ENCODE peak calls at places on chromosomes 7 and 10, in four cellular contexts. M, O, J and B are unnamed samples.

GRCh38 chr10:126729314-126729871 is 58.9 kb upstream of the C10orf90 start:
- DNase-seq in O (no peak), J (no peak), M (no peak), B (no peak)

GRCh38 chr7:101507791-101508252 is 121.3 kb downstream of the MYL10 start:
- DNase-seq in M (no peak), O (peak), J (no peak), B (peak)

GRCh38 chr7:13882051-13882450 is 107.4 kb downstream of the ETV1 start:
- DNase-seq in J (no peak), O (no peak), M (no peak), B (peak)

GRCh38 chr10:4663162-4663992 is 162.6 kb upstream of the AKR1E2 start:
- DNase-seq in M (peak), O (peak), J (peak), B (no peak)

GRCh38 chr10:75288140-75288711 is 52.5 kb upstream of the COMTD1 start:
- DNase-seq in J (no peak), O (no peak), M (no peak), B (no peak)

GRCh38 chr7:35908305-35909223 is 107.7 kb downstream of the SEPTIN7 start:
- DNase-seq in J (no peak), M (no peak), O (no peak), B (no peak)

GRCh38 chr7:26151953-26152781 is at the start of gene NFE2L3:
- DNase-seq in O (peak), M (no peak), J (peak), B (no peak)

GRCh38 chr7:14973712-14974428 is 71.3 kb upstream of the DGKB start:
- DNase-seq in O (no peak), M (no peak), J (no peak), B (no peak)

GRCh38 chr7:53191296-53191695 is 155.9 kb downstream of the POM121L12 start:
- DNase-seq in J (no peak), M (no peak), O (no peak), B (no peak)

GRCh38 chr10:25068152-25069058 is 52.0 kb downstream of the THNSL1 start:
- DNase-seq in J (no peak), M (no peak), O (no peak), B (no peak)

GRCh38 chr7:610531-611280 is 91.1 kb upstream of the PDGFA start:
- DNase-seq in J (no peak), M (no peak), O (no peak), B (no peak)

GRCh38 chr10:132690401-132690800 is 95.5 kb downstream of the NKX6-2 start:
- DNase-seq in O (no peak), J (no peak), M (no peak), B (no peak)

GRCh38 chr10:24784061-24784460 is 60.4 kb upstream of the ARHGAP21 start:
- DNase-seq in J (no peak), O (no peak), M (no peak), B (no peak)

GRCh38 chr10:5589963-5590511 is 65.3 kb downstream of the CALML3 start:
- DNase-seq in O (no peak), M (no peak), J (no peak), B (no peak)

GRCh38 chr10:74909665-74910064 is 83.3 kb downstream of the KAT6B start:
- DNase-seq in M (no peak), J (no peak), O (no peak), B (no peak)

GRCh38 chr7:91266931-91267557 is 2.8 kb downstream of the FZD1 start:
- DNase-seq in M (no peak), O (peak), J (no peak), B (no peak)

GRCh38 chr10:120981601-120982381 is 130.6 kb downstream of the WDR11 start:
- DNase-seq in O (no peak), M (no peak), J (no peak), B (no peak)

GRCh38 chr10:10677479-10677878 is 340.2 kb upstream of the CELF2 start:
- DNase-seq in J (peak), O (peak), M (peak), B (no peak)
- H3K27ac ChIP-seq in J (no peak), O (no peak), M (no peak), B (no peak)

DNA sequence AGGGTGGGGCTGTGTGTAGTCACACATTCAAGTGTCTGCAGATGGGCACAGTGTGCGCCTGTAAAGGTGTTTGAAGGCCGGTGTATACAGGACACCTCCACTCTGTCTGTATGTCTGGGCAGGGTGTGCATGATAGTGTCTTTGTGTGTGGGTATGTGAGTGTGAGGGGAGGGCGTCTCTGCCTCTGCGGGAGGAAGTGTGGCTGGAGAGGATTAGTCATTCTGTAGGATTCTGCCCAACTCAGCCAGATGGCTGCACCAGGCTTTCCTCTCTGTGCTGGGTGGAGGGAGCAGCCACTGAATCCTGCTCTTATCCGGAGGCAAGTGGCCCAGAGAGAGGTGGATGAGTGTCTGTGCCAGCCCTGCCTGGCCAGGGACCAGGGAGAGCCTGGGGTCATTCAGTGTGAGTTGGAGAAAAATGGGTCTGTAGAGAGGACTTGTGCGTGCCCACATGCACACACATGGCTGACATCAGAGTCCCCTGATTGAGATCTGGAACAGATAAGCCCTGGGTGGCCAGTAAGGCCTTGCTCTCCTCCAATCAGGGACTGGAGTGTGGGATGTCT is 1.7 kb downstream of the SFXN3 start:
- DNase-seq in M (no peak), J (peak), O (no peak), B (no peak)
- TF ChIP-seq POLR2AphosphoS5 in M (no peak), J (peak), O (no peak), B (no peak)

GRCh38 chr10:114279289-114279688 is 40.2 kb downstream of the VWA2 start:
- DNase-seq in J (no peak), M (no peak), O (no peak), B (no peak)

GRCh38 chr10:114282526-114282925 is 43.5 kb downstream of the VWA2 start:
- DNase-seq in M (no peak), O (no peak), J (no peak), B (no peak)

GRCh38 chr10:114279886-114280644 is 41.0 kb downstream of the VWA2 start:
- DNase-seq in J (peak), M (no peak), O (peak), B (no peak)

GRCh38 chr10:114281461-114281860 is 42.4 kb downstream of the VWA2 start:
- DNase-seq in M (no peak), O (no peak), J (no peak), B (no peak)

DNA sequence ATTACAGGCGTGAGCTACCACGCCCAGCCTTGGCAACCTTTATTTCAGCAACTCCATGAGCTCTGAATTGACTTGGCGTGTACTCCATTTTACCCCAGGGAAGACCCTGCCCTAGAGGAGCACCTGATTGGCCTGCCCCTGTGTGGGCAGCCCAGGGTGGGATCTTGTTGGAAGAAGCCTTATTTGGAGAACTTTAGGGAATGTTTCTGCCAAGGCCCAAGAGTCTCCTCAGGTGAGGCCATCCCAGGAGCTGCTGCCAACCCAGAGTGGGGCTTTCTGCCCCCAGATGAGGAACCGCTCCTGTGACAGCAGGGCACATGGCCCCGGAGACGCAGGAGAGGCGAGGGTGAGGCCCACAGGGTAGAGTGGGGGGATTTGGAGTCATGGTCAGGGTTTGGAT is 42.0 kb downstream of the VWA2 start:
- DNase-seq in M (no peak), J (no peak), O (no peak), B (no peak)
- H3K4me3 ChIP-seq in M (no peak), J (no peak), O (no peak), B (no peak)

GRCh38 chr10:58919927-58920654 is 256.4 kb upstream of the PHYHIPL start:
- DNase-seq in J (no peak), O (no peak), M (no peak), B (no peak)
- H3K27ac ChIP-seq in J (no peak), O (no peak), M (no peak), B (no peak)

DNA sequence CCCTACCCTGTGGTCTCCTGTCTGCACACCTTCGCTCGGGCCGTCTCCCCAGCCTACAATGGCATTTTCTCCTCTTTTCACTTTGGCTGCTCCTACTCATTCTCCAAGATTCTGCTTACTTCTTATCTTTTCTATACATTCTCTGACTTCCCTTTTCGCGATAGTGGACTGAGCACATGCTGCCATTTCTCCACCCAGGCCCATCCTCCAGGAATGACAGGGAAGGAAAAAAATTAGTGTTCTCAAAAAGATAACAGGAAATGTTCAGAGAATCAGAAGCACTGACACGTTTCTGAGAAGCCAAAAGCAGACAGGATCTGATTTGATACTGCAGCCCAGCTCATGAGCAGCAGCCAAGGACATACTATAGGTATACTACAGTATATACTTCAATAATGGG is 6.4 kb upstream of the ANXA11 start:
- DNase-seq in O (no peak), M (no peak), J (no peak), B (no peak)
- TF ChIP-seq POLR2AphosphoS5 in O (no peak), M (no peak), J (no peak), B (no peak)

GRCh38 chr10:102111276-102111675 is 8.9 kb downstream of the LDB1 start:
- DNase-seq in M (no peak), O (no peak), J (no peak), B (no peak)

GRCh38 chr10:102113956-102114857 is 6.0 kb downstream of the LDB1 start:
- DNase-seq in O (no peak), M (no peak), J (peak), B (no peak)

GRCh38 chr10:102113261-102113955 is 6.8 kb downstream of the LDB1 start:
- DNase-seq in O (peak), M (no peak), J (no peak), B (no peak)

GRCh38 chr10:102114861-102115618 is 5.1 kb downstream of the LDB1 start:
- DNase-seq in O (peak), J (peak), M (no peak), B (no peak)

DNA sequence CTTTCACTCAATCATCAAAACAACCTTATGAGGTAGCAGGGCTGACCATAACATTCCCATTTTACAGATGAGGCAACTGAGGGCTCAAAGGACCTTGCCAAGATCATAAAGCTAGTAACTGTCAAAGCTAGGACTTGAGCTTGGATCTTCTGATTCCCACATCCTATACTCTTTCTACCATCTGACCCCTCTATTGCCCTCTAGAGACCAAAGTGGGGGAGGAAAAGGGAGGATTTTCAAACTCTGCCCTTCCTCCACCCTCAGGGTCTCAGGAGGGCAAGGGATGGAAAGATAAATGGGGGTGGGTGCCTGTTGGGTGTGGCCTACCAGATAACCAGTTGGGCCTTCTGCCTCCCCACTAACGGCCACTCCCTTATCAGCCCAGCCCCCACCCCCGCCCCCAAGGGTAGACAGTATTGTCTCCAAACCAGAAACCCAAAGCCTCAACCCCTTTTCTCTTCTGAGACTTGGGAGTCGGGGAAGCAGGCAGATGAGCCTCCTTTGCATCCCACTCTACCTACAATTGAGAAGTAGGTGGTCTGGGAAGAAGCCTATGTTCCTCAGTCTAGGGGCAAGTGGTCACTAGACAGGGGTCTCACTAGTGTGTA is 7.9 kb downstream of the LDB1 start:
- DNase-seq in M (no peak), J (no peak), O (no peak), B (no peak)
- H3K4me3 ChIP-seq in M (peak), J (peak), O (no peak), B (no peak)

DNA sequence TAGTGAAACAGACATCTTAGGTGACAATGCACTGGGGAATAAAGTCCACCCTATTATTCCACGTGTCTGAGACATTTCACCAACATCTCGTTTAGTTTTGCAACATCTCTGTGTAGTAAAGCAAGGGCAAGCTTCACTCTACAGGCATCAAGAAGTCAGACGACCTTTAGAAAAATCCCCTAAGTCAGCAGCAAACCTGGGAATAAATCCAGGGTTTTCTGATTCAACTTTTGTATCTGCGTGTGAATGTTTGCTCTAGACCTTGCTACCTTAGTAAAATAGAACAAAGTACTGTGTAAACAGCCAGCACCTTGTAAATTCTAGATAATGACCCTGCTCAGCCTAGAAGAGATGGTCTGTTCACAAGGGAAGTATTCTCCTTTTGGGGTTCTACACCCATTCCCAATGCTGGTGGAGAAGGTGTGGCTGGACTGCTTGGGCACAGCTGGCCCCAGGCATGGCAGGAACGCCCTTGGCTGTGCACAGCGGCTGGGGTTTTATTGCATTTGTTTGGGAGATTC is 38.4 kb upstream of the GALNTL5 start:
- DNase-seq in J (no peak), M (no peak), O (peak), B (no peak)
- H3K27ac ChIP-seq in J (peak), M (no peak), O (peak), B (no peak)

DNA sequence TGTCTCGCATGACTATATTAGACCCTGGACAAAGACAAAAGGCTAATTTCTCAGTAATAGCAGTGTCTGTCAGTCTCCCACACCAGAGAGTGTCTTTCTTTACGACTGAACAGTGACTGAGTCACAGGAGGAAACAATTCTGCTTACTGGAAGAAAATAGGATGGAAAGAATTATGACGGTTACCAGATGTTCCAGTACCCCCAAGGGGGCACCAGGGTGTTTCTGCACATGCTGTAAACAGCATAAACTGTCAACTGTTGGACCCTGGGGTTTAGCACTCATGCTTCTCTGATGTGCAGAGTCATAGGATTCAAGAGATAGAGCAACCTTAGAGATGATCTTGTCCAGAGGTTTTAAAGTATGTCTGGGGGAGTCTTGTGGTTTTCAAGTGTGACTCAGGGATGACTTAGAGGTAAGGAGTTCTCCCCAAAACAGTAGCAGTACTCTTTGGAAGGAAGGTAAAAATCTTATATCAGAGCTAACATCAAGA is 291.7 kb downstream of the THSD7A start:
- DNase-seq in M (no peak), J (no peak), O (no peak), B (no peak)
- TF ChIP-seq POLR2AphosphoS5 in M (no peak), J (no peak), O (no peak), B (no peak)

GRCh38 chr10:50531388-50532077 is 92.2 kb downstream of the SGMS1 start:
- DNase-seq in J (no peak), M (no peak), O (no peak), B (no peak)

GRCh38 chr10:50526185-50526584 is 97.6 kb downstream of the SGMS1 start:
- DNase-seq in O (no peak), J (no peak), M (no peak), B (no peak)

GRCh38 chr10:50528206-50528605 is 95.5 kb downstream of the SGMS1 start:
- DNase-seq in J (no peak), O (no peak), M (no peak), B (no peak)

GRCh38 chr10:50529660-50530059 is 94.1 kb downstream of the SGMS1 start:
- DNase-seq in J (no peak), O (no peak), M (no peak), B (no peak)

DNA sequence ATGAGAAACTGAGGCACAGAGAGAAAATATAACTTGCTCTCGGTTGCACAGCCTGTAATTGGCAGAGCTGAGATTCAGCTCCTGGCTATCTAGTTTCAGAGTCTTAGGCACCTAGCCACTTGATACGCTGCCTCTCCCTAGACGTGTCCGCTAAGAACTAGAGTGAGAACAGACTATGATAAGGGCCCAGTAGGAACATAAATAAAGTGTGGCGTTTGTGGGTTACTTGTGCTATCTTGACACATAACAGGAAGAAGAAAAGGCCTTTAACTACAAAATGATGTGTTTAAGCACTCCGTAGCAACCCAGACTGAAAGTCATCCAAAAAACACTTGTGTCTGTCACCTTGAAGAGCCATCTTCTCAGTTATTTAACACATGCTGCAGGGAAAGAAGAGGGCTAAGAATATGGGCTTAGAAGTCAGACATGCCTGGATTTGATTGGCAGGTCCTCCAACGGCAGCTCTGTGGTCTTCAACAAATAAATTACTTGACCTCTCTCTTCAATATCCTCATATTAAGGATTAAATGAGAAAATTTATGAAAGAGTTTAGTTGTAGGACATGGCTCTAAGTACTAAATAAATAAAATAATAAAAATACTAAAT is 96.2 kb downstream of the SGMS1 start:
- DNase-seq in M (no peak), O (no peak), J (no peak), B (no peak)
- H3K4me3 ChIP-seq in M (no peak), O (no peak), J (no peak), B (no peak)

DNA sequence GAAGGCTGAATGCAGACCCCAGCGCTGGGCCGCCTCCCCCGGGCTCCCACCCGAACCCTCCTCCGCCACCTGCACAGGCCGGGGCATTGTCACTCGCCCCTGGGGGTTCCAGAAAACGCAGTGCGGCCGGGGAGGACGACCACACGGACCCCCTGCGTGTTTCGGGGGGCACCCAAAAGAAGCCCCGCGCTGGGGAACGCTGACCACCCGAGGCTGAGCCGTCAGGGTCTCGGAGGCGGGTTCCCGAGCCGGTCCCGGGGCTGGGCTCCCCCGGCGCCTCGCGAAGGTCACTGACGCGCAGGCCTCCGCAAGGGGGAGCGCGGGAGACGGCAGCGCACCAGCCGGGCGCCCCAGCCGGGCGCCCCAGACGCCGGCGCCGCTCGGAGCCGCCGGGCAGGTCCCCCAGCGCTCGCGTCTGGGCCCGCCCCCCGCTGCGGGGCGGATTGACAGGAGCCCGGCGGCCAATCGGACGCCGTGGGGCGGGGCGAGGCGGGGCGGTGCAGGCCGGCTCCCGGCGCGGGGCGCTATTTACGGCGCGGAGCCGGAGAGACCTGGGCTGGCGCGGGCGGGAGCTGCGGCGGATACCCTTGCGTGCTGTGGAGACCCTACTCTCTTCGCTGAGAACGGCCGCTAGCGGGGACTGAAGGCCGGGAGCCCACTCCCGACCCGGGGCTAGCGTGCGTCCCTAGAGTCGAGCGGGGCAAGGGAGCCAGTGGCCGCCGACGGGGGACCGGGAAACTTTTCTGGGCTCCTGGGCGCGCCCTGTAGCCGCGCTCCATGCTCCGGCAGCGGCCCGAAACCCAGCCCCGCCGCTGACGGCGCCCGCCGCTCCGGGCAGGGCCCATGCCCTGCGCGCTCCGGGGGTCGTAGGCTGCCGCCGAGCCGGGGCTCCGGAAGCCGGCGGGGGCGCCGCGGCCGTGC is at the start of gene BAMBI:
- DNase-seq in O (peak), M (no peak), J (peak), B (no peak)
- H3K27ac ChIP-seq in O (peak), M (no peak), J (peak), B (no peak)